ENCODE peak calls at places on chromosome 18, in eight cellular contexts. K is GM06990; T is A549; E is germinal center; R is Caki2; G is stimulated activated CD4-positive, alpha-beta T cell treated with anti-CD3 and anti-CD28 coated beads, TNF-alpha, amount 100 ng/mL, for 4 hours; C is sigmoid colon; U is psoas muscle. Z is an unnamed sample.

GRCh38 chr18:31439807-31440325 is 7.7 kb upstream of the DSG3 start:
- DNase-seq in E (no peak), K (no peak), G (no peak), R (no peak), C (no peak), T (no peak), U (no peak), Z (no peak)

GRCh38 chr18:32771871-32772499 is 838 bp downstream of the KLHL14 start:
- DNase-seq in K (peak; percentile 35), U (no peak), C (peak; percentile 63), R (peak; percentile 4), T (no peak), G (no peak), E (peak; percentile 51), Z (peak; percentile 76)

GRCh38 chr18:71485578-71485977 is 1058.6 kb downstream of the CBLN2 start:
- DNase-seq in E (no peak), C (no peak), T (no peak), G (no peak), U (no peak), K (no peak), R (peak; percentile 7), Z (no peak)

GRCh38 chr18:44548291-44549221 is 132.1 kb upstream of the SETBP1 start:
- DNase-seq in G (no peak), T (no peak), K (peak; percentile 9), C (no peak), U (peak; percentile 51), R (no peak), E (peak; percentile 3), Z (no peak)

GRCh38 chr18:5466256-5466655 is 77.5 kb downstream of the EPB41L3 start:
- DNase-seq in R (no peak), K (no peak), U (no peak), T (no peak), E (no peak), C (no peak), G (no peak), Z (no peak)

GRCh38 chr18:78818961-78819360 is 160.7 kb upstream of the SALL3 start:
- DNase-seq in C (no peak), E (no peak), K (no peak), U (no peak), G (no peak), R (no peak), T (no peak), Z (no peak)

GRCh38 chr18:22983175-22983574 is 50.0 kb downstream of the RBBP8 start:
- DNase-seq in G (no peak), C (no peak), R (peak; percentile 11), T (peak; percentile 6), E (peak; percentile 14), U (no peak), K (peak; percentile 10), Z (peak; percentile 19)

GRCh38 chr18:50065527-50065926 is 129.4 kb downstream of the MYO5B start:
- DNase-seq in G (no peak), C (no peak), U (no peak), K (no peak), R (no peak), E (no peak), T (no peak), Z (no peak)

GRCh38 chr18:48550101-48550729 is 11.4 kb downstream of the CTIF start:
- DNase-seq in G (no peak), E (no peak), R (no peak), T (no peak), U (no peak), C (no peak), K (no peak), Z (no peak)

GRCh38 chr18:56490942-56491341 is 147.4 kb downstream of the TXNL1 start:
- DNase-seq in C (no peak), T (no peak), G (no peak), K (no peak), U (no peak), E (no peak), R (no peak), Z (no peak)

GRCh38 chr18:79460445-79461300 is 64.9 kb downstream of the NFATC1 start:
- DNase-seq in K (peak; percentile 63), R (no peak), E (peak; percentile 86), G (no peak), T (no peak), U (no peak), C (no peak), Z (no peak)

GRCh38 chr18:45559258-45559657 is 56.0 kb upstream of the SLC14A2 start:
- DNase-seq in G (no peak), C (no peak), E (no peak), T (no peak), R (no peak), U (no peak), K (no peak), Z (no peak)

GRCh38 chr18:37574113-37574512 is 8.5 kb upstream of the CELF4 start:
- DNase-seq in R (peak; percentile 14), T (no peak), E (no peak), U (no peak), G (no peak), K (no peak), C (no peak), Z (no peak)

GRCh38 chr18:37282386-37283037 is 283.1 kb downstream of the CELF4 start:
- DNase-seq in C (no peak), G (no peak), T (peak; percentile 26), U (no peak), E (no peak), K (no peak), R (peak; percentile 0), Z (peak; percentile 60)

GRCh38 chr18:44356566-44357157 is 324.0 kb upstream of the SETBP1 start:
- DNase-seq in C (no peak), R (no peak), U (no peak), E (no peak), T (no peak), G (no peak), K (no peak), Z (no peak)

GRCh38 chr18:56748698-56749268 is 97.6 kb downstream of the WDR7 start:
- DNase-seq in T (peak; percentile 7), C (no peak), R (no peak), U (no peak), K (no peak), G (no peak), E (peak; percentile 12), Z (peak; percentile 9)

Z was measured in HEK293T.